ENCODE peak calls at places on chromosomes 12 and 14, in seven cellular contexts. One of them, this sample, is unnamed. For H3K4me1, the result is how much of the 10 kb centered on the place peaks cover.

GRCh38 chr14:89959853-89960493 is 4.2 kb downstream of the TDP1 start:
- DNase-seq in MM.1S: peak
- DNase-seq in kidney: no peak
- DNase-seq in left ventricle myocardium inferior: no peak
- DNase-seq in colonic mucosa: no peak
- DNase-seq in heart left ventricle: no peak
- DNase-seq in HCT116: no peak
- DNase-seq in this sample: peak

GRCh38 chr14:91214306-91214705 is 30.2 kb downstream of the GPR68 start:
- DNase-seq in HCT116: no peak
- DNase-seq in heart left ventricle: no peak
- DNase-seq in left ventricle myocardium inferior: no peak
- DNase-seq in colonic mucosa: no peak
- DNase-seq in kidney: no peak
- DNase-seq in MM.1S: no peak
- DNase-seq in this sample: no peak

GRCh38 chr14:91364524-91365270 is 52.9 kb downstream of the CCDC88C start:
- DNase-seq in MM.1S: peak
- DNase-seq in colonic mucosa: no peak
- DNase-seq in HCT116: no peak
- DNase-seq in kidney: peak
- DNase-seq in left ventricle myocardium inferior: no peak
- DNase-seq in heart left ventricle: no peak
- DNase-seq in this sample: no peak

GRCh38 chr12:109393437-109394345 is 46.0 kb downstream of the MYO1H start:
- DNase-seq in MM.1S: peak
- DNase-seq in left ventricle myocardium inferior: no peak
- DNase-seq in kidney: no peak
- DNase-seq in heart left ventricle: peak
- DNase-seq in HCT116: peak
- DNase-seq in colonic mucosa: peak
- DNase-seq in this sample: peak

GRCh38 chr12:99498756-99499155 is 148.8 kb upstream of the GARIN6 start:
- DNase-seq in heart left ventricle: no peak
- DNase-seq in MM.1S: no peak
- DNase-seq in colonic mucosa: no peak
- DNase-seq in left ventricle myocardium inferior: no peak
- DNase-seq in kidney: no peak
- DNase-seq in HCT116: no peak
- DNase-seq in this sample: no peak

GRCh38 chr12:75505706-75506312 is 5.6 kb downstream of the KRR1 start:
- DNase-seq in kidney: no peak
- DNase-seq in HCT116: no peak
- DNase-seq in heart left ventricle: no peak
- DNase-seq in colonic mucosa: no peak
- DNase-seq in left ventricle myocardium inferior: no peak
- DNase-seq in MM.1S: peak
- DNase-seq in this sample: peak

GRCh38 chr12:129825316-129825715 is 78.5 kb downstream of the TMEM132D start:
- DNase-seq in kidney: no peak
- DNase-seq in heart left ventricle: no peak
- DNase-seq in left ventricle myocardium inferior: no peak
- DNase-seq in HCT116: no peak
- DNase-seq in colonic mucosa: no peak
- DNase-seq in MM.1S: no peak
- DNase-seq in this sample: no peak

GRCh38 chr14:88825078-88825458 is 617 bp downstream of the TTC8 start:
- DNase-seq in left ventricle myocardium inferior: no peak
- DNase-seq in MM.1S: no peak
- DNase-seq in colonic mucosa: no peak
- DNase-seq in kidney: no peak
- DNase-seq in HCT116: no peak
- DNase-seq in heart left ventricle: no peak
- DNase-seq in this sample: no peak

GRCh38 chr14:59254146-59254910 is 65.9 kb downstream of the DAAM1 start:
- DNase-seq in MM.1S: no peak
- DNase-seq in heart left ventricle: peak
- DNase-seq in HCT116: no peak
- DNase-seq in colonic mucosa: peak
- DNase-seq in kidney: peak
- DNase-seq in left ventricle myocardium inferior: peak
- DNase-seq in this sample: no peak

GRCh38 chr12:100141998-100142850 is 450 bp downstream of the BLTP3B start:
- DNase-seq in MM.1S: peak
- DNase-seq in colonic mucosa: peak
- DNase-seq in kidney: peak
- DNase-seq in heart left ventricle: peak
- DNase-seq in left ventricle myocardium inferior: peak
- DNase-seq in HCT116: no peak
- DNase-seq in this sample: peak

GRCh38 chr12:109510196-109510595 is 32.8 kb downstream of the UBE3B start:
- DNase-seq in kidney: no peak
- DNase-seq in left ventricle myocardium inferior: no peak
- DNase-seq in heart left ventricle: no peak
- DNase-seq in MM.1S: no peak
- DNase-seq in colonic mucosa: no peak
- DNase-seq in HCT116: no peak
- DNase-seq in this sample: no peak

GRCh38 chr14:77659822-77660221 is 43.4 kb upstream of the SPTLC2 start:
- DNase-seq in MM.1S: no peak
- DNase-seq in left ventricle myocardium inferior: no peak
- DNase-seq in HCT116: no peak
- DNase-seq in kidney: no peak
- DNase-seq in heart left ventricle: no peak
- DNase-seq in colonic mucosa: no peak
- DNase-seq in this sample: no peak

GRCh38 chr12:125949471-125949870 is 884.2 kb downstream of the AACS start:
- DNase-seq in MM.1S: no peak
- DNase-seq in colonic mucosa: no peak
- DNase-seq in kidney: no peak
- DNase-seq in left ventricle myocardium inferior: no peak
- DNase-seq in heart left ventricle: no peak
- DNase-seq in HCT116: no peak
- DNase-seq in this sample: no peak

GRCh38 chr12:119705182-119705581 is 37.2 kb downstream of the PRKAB1 start:
- DNase-seq in MM.1S: no peak
- DNase-seq in kidney: no peak
- DNase-seq in colonic mucosa: no peak
- DNase-seq in heart left ventricle: no peak
- DNase-seq in left ventricle myocardium inferior: no peak
- DNase-seq in HCT116: no peak
- DNase-seq in this sample: no peak

GRCh38 chr12:93378373-93379310 is 917 bp downstream of the NUDT4 start:
- DNase-seq in HCT116: no peak
- DNase-seq in left ventricle myocardium inferior: peak
- DNase-seq in heart left ventricle: peak
- DNase-seq in colonic mucosa: peak
- DNase-seq in MM.1S: peak
- DNase-seq in kidney: peak
- DNase-seq in this sample: peak

GRCh38 chr12:3882896-3883564 is 9.8 kb upstream of the PARP11 start:
- DNase-seq in HCT116: peak
- DNase-seq in colonic mucosa: no peak
- DNase-seq in heart left ventricle: no peak
- DNase-seq in kidney: no peak
- DNase-seq in left ventricle myocardium inferior: no peak
- DNase-seq in MM.1S: peak
- DNase-seq in this sample: peak

GRCh38 chr14:52227559-52228222 is 39.8 kb upstream of the PTGDR start:
- DNase-seq in kidney: no peak
- DNase-seq in HCT116: no peak
- DNase-seq in MM.1S: no peak
- DNase-seq in heart left ventricle: no peak
- DNase-seq in colonic mucosa: peak
- DNase-seq in left ventricle myocardium inferior: no peak
- DNase-seq in this sample: no peak

GRCh38 chr14:92481811-92482559 is 31.6 kb upstream of the RIN3 start:
- DNase-seq in HCT116: no peak
- DNase-seq in kidney: no peak
- DNase-seq in heart left ventricle: no peak
- DNase-seq in MM.1S: no peak
- DNase-seq in left ventricle myocardium inferior: no peak
- DNase-seq in colonic mucosa: no peak
- DNase-seq in this sample: no peak

GRCh38 chr12:132230381-132230780 is 86.1 kb downstream of the NOC4L start:
- DNase-seq in MM.1S: no peak
- DNase-seq in heart left ventricle: no peak
- DNase-seq in HCT116: no peak
- DNase-seq in colonic mucosa: no peak
- DNase-seq in kidney: peak
- DNase-seq in left ventricle myocardium inferior: no peak
- DNase-seq in this sample: no peak

GRCh38 chr14:68470361-68470760 is 322.5 kb downstream of the ZFP36L1 start:
- DNase-seq in HCT116: no peak
- DNase-seq in kidney: no peak
- DNase-seq in MM.1S: no peak
- DNase-seq in left ventricle myocardium inferior: no peak
- DNase-seq in heart left ventricle: no peak
- DNase-seq in colonic mucosa: no peak
- DNase-seq in this sample: no peak

GRCh38 chr12:10031318-10031717 is 836 bp downstream of the CLEC9A start:
- DNase-seq in kidney: no peak
- DNase-seq in colonic mucosa: no peak
- DNase-seq in left ventricle myocardium inferior: no peak
- DNase-seq in HCT116: no peak
- DNase-seq in MM.1S: no peak
- DNase-seq in heart left ventricle: no peak
- DNase-seq in this sample: no peak

GRCh38 chr14:105935384-105935783 is 409.0 kb downstream of the TMEM121 start:
- DNase-seq in heart left ventricle: no peak
- DNase-seq in colonic mucosa: peak
- DNase-seq in left ventricle myocardium inferior: no peak
- DNase-seq in kidney: no peak
- DNase-seq in MM.1S: no peak
- DNase-seq in HCT116: no peak
- DNase-seq in this sample: no peak
- H3K4me1 ChIP-seq in heart left ventricle: under half
- H3K4me1 ChIP-seq in colonic mucosa: under half
- H3K4me1 ChIP-seq in left ventricle myocardium inferior: under half
- H3K4me1 ChIP-seq in kidney: under half
- H3K4me1 ChIP-seq in MM.1S: under half
- H3K4me1 ChIP-seq in HCT116: under half
- H3K4me1 ChIP-seq in this sample: under half

GRCh38 chr12:69406217-69406616 is 46.7 kb downstream of the YEATS4 start:
- DNase-seq in MM.1S: no peak
- DNase-seq in kidney: no peak
- DNase-seq in heart left ventricle: no peak
- DNase-seq in left ventricle myocardium inferior: no peak
- DNase-seq in colonic mucosa: no peak
- DNase-seq in HCT116: no peak
- DNase-seq in this sample: no peak

GRCh38 chr12:69404851-69405365 is 45.4 kb downstream of the YEATS4 start:
- DNase-seq in MM.1S: no peak
- DNase-seq in colonic mucosa: no peak
- DNase-seq in kidney: no peak
- DNase-seq in left ventricle myocardium inferior: no peak
- DNase-seq in heart left ventricle: no peak
- DNase-seq in HCT116: no peak
- DNase-seq in this sample: no peak

GRCh38 chr12:69401940-69402339 is 42.4 kb downstream of the YEATS4 start:
- DNase-seq in kidney: no peak
- DNase-seq in HCT116: no peak
- DNase-seq in colonic mucosa: no peak
- DNase-seq in left ventricle myocardium inferior: no peak
- DNase-seq in heart left ventricle: no peak
- DNase-seq in MM.1S: no peak
- DNase-seq in this sample: no peak

GRCh38 chr12:69410571-69410970 is 51.0 kb downstream of the YEATS4 start:
- DNase-seq in colonic mucosa: no peak
- DNase-seq in left ventricle myocardium inferior: no peak
- DNase-seq in heart left ventricle: no peak
- DNase-seq in kidney: no peak
- DNase-seq in MM.1S: no peak
- DNase-seq in HCT116: no peak
- DNase-seq in this sample: no peak

GRCh38 chr12:69405466-69405865 is 45.9 kb downstream of the YEATS4 start:
- DNase-seq in kidney: no peak
- DNase-seq in left ventricle myocardium inferior: no peak
- DNase-seq in MM.1S: no peak
- DNase-seq in HCT116: peak
- DNase-seq in heart left ventricle: peak
- DNase-seq in colonic mucosa: no peak
- DNase-seq in this sample: no peak
- H3K4me1 ChIP-seq in kidney: under half
- H3K4me1 ChIP-seq in left ventricle myocardium inferior: under half
- H3K4me1 ChIP-seq in MM.1S: under half
- H3K4me1 ChIP-seq in HCT116: under half
- H3K4me1 ChIP-seq in heart left ventricle: under half
- H3K4me1 ChIP-seq in colonic mucosa: under half
- H3K4me1 ChIP-seq in this sample: under half

DNA sequence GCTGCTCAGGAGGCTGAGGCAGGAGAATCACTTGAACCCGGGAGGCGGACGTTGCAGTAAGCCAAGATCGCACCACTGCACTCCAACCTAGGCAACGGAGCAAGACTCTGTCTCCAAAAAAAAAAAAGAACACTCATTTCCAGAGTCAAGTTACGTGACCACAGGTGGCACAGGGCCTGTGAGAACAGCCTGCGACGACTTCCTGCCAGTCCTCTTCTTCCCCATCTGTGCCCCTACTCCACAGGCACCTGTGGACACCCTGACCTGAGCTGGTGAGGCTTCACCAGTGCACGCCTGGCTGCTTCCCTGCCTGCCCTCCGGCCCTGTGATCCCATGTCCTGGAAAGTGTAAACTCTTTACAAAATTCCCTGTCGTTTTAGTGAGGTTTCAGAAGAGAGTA is 77.7 kb downstream of the PPP2R5C start:
- DNase-seq in colonic mucosa: no peak
- DNase-seq in MM.1S: no peak
- DNase-seq in left ventricle myocardium inferior: no peak
- DNase-seq in kidney: no peak
- DNase-seq in heart left ventricle: no peak
- DNase-seq in HCT116: no peak
- DNase-seq in this sample: peak
- H3K4me1 ChIP-seq in colonic mucosa: under half
- H3K4me1 ChIP-seq in MM.1S: under half
- H3K4me1 ChIP-seq in left ventricle myocardium inferior: half or more
- H3K4me1 ChIP-seq in kidney: under half
- H3K4me1 ChIP-seq in heart left ventricle: half or more
- H3K4me1 ChIP-seq in HCT116: under half
- H3K4me1 ChIP-seq in this sample: half or more

DNA sequence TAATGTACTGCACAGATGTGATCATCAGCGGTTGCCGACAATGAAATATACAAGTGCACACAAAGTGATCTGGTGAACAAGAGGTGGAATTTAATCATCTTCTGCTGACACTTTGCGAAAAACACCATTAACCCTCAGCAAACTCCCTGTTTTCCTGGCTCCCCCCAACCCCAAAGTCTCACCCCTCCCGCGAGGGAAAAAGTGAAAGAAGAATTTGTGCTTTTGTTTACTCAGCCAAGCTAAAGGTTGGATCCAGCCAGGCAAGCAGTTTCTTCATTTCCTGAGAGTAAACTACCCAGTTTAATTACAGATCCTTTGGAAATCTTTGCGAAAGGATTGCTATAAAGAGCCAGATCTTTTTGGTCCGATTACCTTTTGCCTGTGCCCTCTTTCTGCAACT is 3.2 kb upstream of the LMO3 start:
- DNase-seq in left ventricle myocardium inferior: no peak
- DNase-seq in heart left ventricle: no peak
- DNase-seq in MM.1S: no peak
- DNase-seq in colonic mucosa: no peak
- DNase-seq in HCT116: no peak
- DNase-seq in kidney: no peak
- DNase-seq in this sample: no peak
- H3K4me1 ChIP-seq in left ventricle myocardium inferior: under half
- H3K4me1 ChIP-seq in heart left ventricle: under half
- H3K4me1 ChIP-seq in MM.1S: under half
- H3K4me1 ChIP-seq in colonic mucosa: under half
- H3K4me1 ChIP-seq in HCT116: under half
- H3K4me1 ChIP-seq in kidney: under half
- H3K4me1 ChIP-seq in this sample: under half